ENCODE peak calls at places on chromosomes 1 and 21, in nine cellular contexts. One of them, this sample, is unnamed.
A peak's percentile ranks its signal among the peaks of the same experiment; 100 is the strongest.

GRCh38 chr1:9293512-9294439 is 1.1 kb downstream of the SPSB1 start:
- DNase-seq in suprapubic skin: no peak
- DNase-seq in tibial nerve: no peak
- DNase-seq in stomach: peak; percentile 33
- DNase-seq in ovary: no peak
- DNase-seq in sigmoid colon: no peak
- DNase-seq in esophagus muscularis mucosa: no peak
- DNase-seq in A549: no peak
- DNase-seq in upper lobe of left lung: peak; percentile 91
- DNase-seq in this sample: no peak

GRCh38 chr1:98457212-98457611 is 204.3 kb upstream of the SNX7 start:
- DNase-seq in tibial nerve: no peak
- DNase-seq in suprapubic skin: no peak
- DNase-seq in ovary: no peak
- DNase-seq in upper lobe of left lung: no peak
- DNase-seq in sigmoid colon: no peak
- DNase-seq in A549: no peak
- DNase-seq in stomach: no peak
- DNase-seq in esophagus muscularis mucosa: no peak
- DNase-seq in this sample: no peak

GRCh38 chr1:14842361-14842760 is 243.9 kb downstream of the KAZN start:
- DNase-seq in esophagus muscularis mucosa: no peak
- DNase-seq in stomach: no peak
- DNase-seq in tibial nerve: no peak
- DNase-seq in suprapubic skin: no peak
- DNase-seq in ovary: no peak
- DNase-seq in sigmoid colon: no peak
- DNase-seq in A549: no peak
- DNase-seq in upper lobe of left lung: no peak
- DNase-seq in this sample: no peak

GRCh38 chr1:110619412-110620249 is 13.5 kb upstream of the KCNA2 start:
- DNase-seq in tibial nerve: peak; percentile 70
- DNase-seq in suprapubic skin: peak; percentile 86
- DNase-seq in A549: peak; percentile 57
- DNase-seq in stomach: peak; percentile 84
- DNase-seq in sigmoid colon: peak; percentile 83
- DNase-seq in esophagus muscularis mucosa: no peak
- DNase-seq in upper lobe of left lung: peak; percentile 97
- DNase-seq in ovary: peak; percentile 62
- DNase-seq in this sample: peak; percentile 54

GRCh38 chr1:234722904-234723588 is 113.1 kb upstream of the IRF2BP2 start:
- DNase-seq in tibial nerve: peak; percentile 76
- DNase-seq in esophagus muscularis mucosa: peak; percentile 95
- DNase-seq in A549: peak; percentile 43
- DNase-seq in ovary: peak; percentile 64
- DNase-seq in sigmoid colon: peak; percentile 93
- DNase-seq in upper lobe of left lung: peak; percentile 89
- DNase-seq in suprapubic skin: peak; percentile 92
- DNase-seq in stomach: peak; percentile 68
- DNase-seq in this sample: peak; percentile 82

GRCh38 chr1:88800382-88801051 is 90.8 kb downstream of the GTF2B start:
- DNase-seq in ovary: no peak
- DNase-seq in sigmoid colon: no peak
- DNase-seq in tibial nerve: peak; percentile 40
- DNase-seq in suprapubic skin: no peak
- DNase-seq in upper lobe of left lung: no peak
- DNase-seq in A549: peak; percentile 9
- DNase-seq in stomach: no peak
- DNase-seq in esophagus muscularis mucosa: no peak
- DNase-seq in this sample: peak; percentile 33

GRCh38 chr1:64006276-64007051 is 197.0 kb upstream of the UBE2U start:
- DNase-seq in stomach: peak; percentile 72
- DNase-seq in sigmoid colon: no peak
- DNase-seq in esophagus muscularis mucosa: no peak
- DNase-seq in ovary: no peak
- DNase-seq in upper lobe of left lung: no peak
- DNase-seq in suprapubic skin: no peak
- DNase-seq in tibial nerve: no peak
- DNase-seq in A549: peak; percentile 14
- DNase-seq in this sample: peak; percentile 12

GRCh38 chr1:32801096-32801713 is 16.0 kb downstream of the YARS1 start:
- DNase-seq in A549: no peak
- DNase-seq in sigmoid colon: no peak
- DNase-seq in suprapubic skin: no peak
- DNase-seq in upper lobe of left lung: no peak
- DNase-seq in ovary: no peak
- DNase-seq in esophagus muscularis mucosa: no peak
- DNase-seq in stomach: no peak
- DNase-seq in tibial nerve: no peak
- DNase-seq in this sample: no peak

GRCh38 chr1:14672030-14672429 is 73.5 kb downstream of the KAZN start:
- DNase-seq in ovary: no peak
- DNase-seq in A549: no peak
- DNase-seq in sigmoid colon: no peak
- DNase-seq in stomach: no peak
- DNase-seq in esophagus muscularis mucosa: no peak
- DNase-seq in suprapubic skin: no peak
- DNase-seq in upper lobe of left lung: no peak
- DNase-seq in tibial nerve: no peak
- DNase-seq in this sample: no peak

GRCh38 chr1:27522860-27523665 is 33.1 kb upstream of the WASF2 start:
- DNase-seq in upper lobe of left lung: no peak
- DNase-seq in sigmoid colon: no peak
- DNase-seq in ovary: no peak
- DNase-seq in stomach: no peak
- DNase-seq in suprapubic skin: no peak
- DNase-seq in A549: no peak
- DNase-seq in esophagus muscularis mucosa: no peak
- DNase-seq in tibial nerve: no peak
- DNase-seq in this sample: peak; percentile 52

GRCh38 chr1:30378023-30378596 is 345.3 kb downstream of the MATN1 start:
- DNase-seq in A549: no peak
- DNase-seq in upper lobe of left lung: no peak
- DNase-seq in sigmoid colon: peak; percentile 36
- DNase-seq in tibial nerve: no peak
- DNase-seq in ovary: no peak
- DNase-seq in suprapubic skin: no peak
- DNase-seq in stomach: peak; percentile 8
- DNase-seq in esophagus muscularis mucosa: no peak
- DNase-seq in this sample: no peak

GRCh38 chr21:16568661-16569060 is 838.9 kb downstream of the USP25 start:
- DNase-seq in ovary: no peak
- DNase-seq in stomach: no peak
- DNase-seq in tibial nerve: no peak
- DNase-seq in esophagus muscularis mucosa: no peak
- DNase-seq in A549: no peak
- DNase-seq in sigmoid colon: no peak
- DNase-seq in upper lobe of left lung: no peak
- DNase-seq in suprapubic skin: no peak
- DNase-seq in this sample: no peak

GRCh38 chr1:27349784-27350672 is 8.2 kb downstream of the SYTL1 start:
- DNase-seq in suprapubic skin: no peak
- DNase-seq in tibial nerve: no peak
- DNase-seq in sigmoid colon: no peak
- DNase-seq in upper lobe of left lung: peak; percentile 94
- DNase-seq in ovary: peak; percentile 63
- DNase-seq in A549: peak; percentile 70
- DNase-seq in stomach: peak; percentile 79
- DNase-seq in esophagus muscularis mucosa: no peak
- DNase-seq in this sample: no peak

GRCh38 chr1:234667891-234668576 is 58.1 kb upstream of the IRF2BP2 start:
- DNase-seq in stomach: no peak
- DNase-seq in esophagus muscularis mucosa: no peak
- DNase-seq in upper lobe of left lung: no peak
- DNase-seq in sigmoid colon: no peak
- DNase-seq in tibial nerve: no peak
- DNase-seq in A549: no peak
- DNase-seq in ovary: no peak
- DNase-seq in suprapubic skin: no peak
- DNase-seq in this sample: no peak

GRCh38 chr1:158019177-158019868 is 25.9 kb downstream of the KIRREL1 start:
- DNase-seq in sigmoid colon: peak; percentile 86
- DNase-seq in stomach: no peak
- DNase-seq in tibial nerve: peak; percentile 62
- DNase-seq in suprapubic skin: no peak
- DNase-seq in ovary: peak; percentile 58
- DNase-seq in esophagus muscularis mucosa: no peak
- DNase-seq in A549: peak; percentile 76
- DNase-seq in upper lobe of left lung: no peak
- DNase-seq in this sample: peak; percentile 42

GRCh38 chr1:194378517-194378916 is 1192.1 kb upstream of the B3GALT2 start:
- DNase-seq in upper lobe of left lung: no peak
- DNase-seq in tibial nerve: no peak
- DNase-seq in ovary: no peak
- DNase-seq in sigmoid colon: no peak
- DNase-seq in suprapubic skin: no peak
- DNase-seq in stomach: no peak
- DNase-seq in esophagus muscularis mucosa: no peak
- DNase-seq in A549: no peak
- DNase-seq in this sample: no peak

DNA sequence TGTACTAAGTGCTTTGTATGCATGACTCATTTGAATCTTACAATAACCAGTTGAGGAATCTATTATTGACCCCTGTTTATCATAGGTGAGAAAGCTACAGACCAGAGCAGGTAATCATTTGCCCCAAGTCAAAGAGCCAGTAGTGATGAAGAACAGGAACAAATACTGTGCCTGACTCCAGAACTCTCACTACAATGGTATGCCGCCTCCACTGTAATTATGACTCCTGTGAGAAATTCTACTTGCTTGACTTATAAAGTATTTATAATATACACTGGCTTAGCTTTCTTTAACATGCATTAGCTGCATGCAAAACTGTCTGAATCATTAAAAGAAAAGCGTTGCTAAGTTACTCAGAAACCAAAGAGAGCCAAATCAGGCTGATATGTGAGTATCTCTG is 92.6 kb downstream of the ZNF281 start:
- DNase-seq in upper lobe of left lung: no peak
- DNase-seq in tibial nerve: no peak
- DNase-seq in esophagus muscularis mucosa: no peak
- DNase-seq in suprapubic skin: no peak
- DNase-seq in A549: no peak
- DNase-seq in ovary: no peak
- DNase-seq in stomach: no peak
- DNase-seq in sigmoid colon: no peak
- DNase-seq in this sample: no peak
- TF ChIP-seq EP300 in upper lobe of left lung: no peak
- TF ChIP-seq EP300 in tibial nerve: no peak
- TF ChIP-seq EP300 in esophagus muscularis mucosa: no peak
- TF ChIP-seq EP300 in suprapubic skin: no peak
- TF ChIP-seq EP300 in A549: no peak
- TF ChIP-seq EP300 in ovary: no peak
- TF ChIP-seq EP300 in stomach: no peak
- TF ChIP-seq EP300 in sigmoid colon: no peak
- TF ChIP-seq EP300 in this sample: no peak

DNA sequence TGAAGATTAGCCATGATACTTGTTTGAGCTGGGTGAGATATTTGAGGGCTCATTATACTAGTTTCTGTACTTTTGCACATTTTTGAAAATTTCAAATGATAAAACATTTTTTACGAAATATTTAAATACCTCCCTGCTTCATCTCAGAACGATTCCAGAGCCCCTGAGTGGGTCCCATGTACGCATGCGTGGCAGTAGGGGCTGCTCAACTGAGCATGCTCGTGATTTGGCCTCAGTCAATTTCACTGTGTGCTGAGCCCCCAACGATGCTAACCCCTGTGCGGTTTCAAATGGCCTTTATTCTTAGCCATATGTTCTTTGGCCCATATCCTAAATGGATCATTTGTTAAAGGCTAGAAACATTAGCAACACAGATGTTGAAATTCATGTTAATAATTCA is 108.0 kb downstream of the MRPS6 start:
- DNase-seq in suprapubic skin: no peak
- DNase-seq in ovary: no peak
- DNase-seq in A549: no peak
- DNase-seq in tibial nerve: no peak
- DNase-seq in esophagus muscularis mucosa: no peak
- DNase-seq in sigmoid colon: peak; percentile 28
- DNase-seq in stomach: no peak
- DNase-seq in upper lobe of left lung: no peak
- DNase-seq in this sample: no peak
- TF ChIP-seq EP300 in suprapubic skin: no peak
- TF ChIP-seq EP300 in ovary: no peak
- TF ChIP-seq EP300 in A549: no peak
- TF ChIP-seq EP300 in tibial nerve: no peak
- TF ChIP-seq EP300 in esophagus muscularis mucosa: no peak
- TF ChIP-seq EP300 in sigmoid colon: no peak
- TF ChIP-seq EP300 in stomach: no peak
- TF ChIP-seq EP300 in upper lobe of left lung: no peak
- TF ChIP-seq EP300 in this sample: no peak

GRCh38 chr1:4093856-4094565 is 193.9 kb upstream of the C1orf174 start:
- DNase-seq in upper lobe of left lung: peak; percentile 30
- DNase-seq in ovary: no peak
- DNase-seq in stomach: no peak
- DNase-seq in suprapubic skin: peak; percentile 60
- DNase-seq in sigmoid colon: peak; percentile 52
- DNase-seq in A549: no peak
- DNase-seq in esophagus muscularis mucosa: no peak
- DNase-seq in tibial nerve: no peak
- DNase-seq in this sample: no peak
- TF ChIP-seq EP300 in upper lobe of left lung: no peak
- TF ChIP-seq EP300 in ovary: no peak
- TF ChIP-seq EP300 in stomach: no peak
- TF ChIP-seq EP300 in suprapubic skin: no peak
- TF ChIP-seq EP300 in sigmoid colon: no peak
- TF ChIP-seq EP300 in A549: no peak
- TF ChIP-seq EP300 in esophagus muscularis mucosa: no peak
- TF ChIP-seq EP300 in tibial nerve: no peak
- TF ChIP-seq EP300 in this sample: no peak

GRCh38 chr21:46390603-46391545 is 66.9 kb downstream of the PCNT start:
- DNase-seq in A549: no peak
- DNase-seq in suprapubic skin: no peak
- DNase-seq in ovary: peak; percentile 32
- DNase-seq in sigmoid colon: no peak
- DNase-seq in stomach: no peak
- DNase-seq in upper lobe of left lung: no peak
- DNase-seq in esophagus muscularis mucosa: no peak
- DNase-seq in tibial nerve: no peak
- DNase-seq in this sample: no peak

GRCh38 chr21:46392921-46393320 is 65.8 kb upstream of the DIP2A start:
- DNase-seq in sigmoid colon: peak; percentile 81
- DNase-seq in suprapubic skin: no peak
- DNase-seq in ovary: peak; percentile 87
- DNase-seq in stomach: no peak
- DNase-seq in A549: no peak
- DNase-seq in esophagus muscularis mucosa: no peak
- DNase-seq in tibial nerve: peak; percentile 12
- DNase-seq in upper lobe of left lung: no peak
- DNase-seq in this sample: no peak

GRCh38 chr21:46393451-46393940 is 65.2 kb upstream of the DIP2A start:
- DNase-seq in A549: no peak
- DNase-seq in sigmoid colon: no peak
- DNase-seq in ovary: peak; percentile 58
- DNase-seq in esophagus muscularis mucosa: no peak
- DNase-seq in stomach: no peak
- DNase-seq in tibial nerve: no peak
- DNase-seq in suprapubic skin: no peak
- DNase-seq in upper lobe of left lung: no peak
- DNase-seq in this sample: peak; percentile 15

GRCh38 chr21:46393941-46394818 is 64.5 kb upstream of the DIP2A start:
- DNase-seq in upper lobe of left lung: no peak
- DNase-seq in stomach: no peak
- DNase-seq in sigmoid colon: no peak
- DNase-seq in tibial nerve: no peak
- DNase-seq in suprapubic skin: no peak
- DNase-seq in ovary: no peak
- DNase-seq in esophagus muscularis mucosa: no peak
- DNase-seq in A549: no peak
- DNase-seq in this sample: peak; percentile 12

GRCh38 chr21:46391773-46392172 is 66.9 kb upstream of the DIP2A start:
- DNase-seq in suprapubic skin: no peak
- DNase-seq in upper lobe of left lung: no peak
- DNase-seq in stomach: no peak
- DNase-seq in sigmoid colon: no peak
- DNase-seq in ovary: peak; percentile 78
- DNase-seq in esophagus muscularis mucosa: no peak
- DNase-seq in tibial nerve: no peak
- DNase-seq in A549: no peak
- DNase-seq in this sample: no peak
- TF ChIP-seq EP300 in suprapubic skin: no peak
- TF ChIP-seq EP300 in upper lobe of left lung: no peak
- TF ChIP-seq EP300 in stomach: no peak
- TF ChIP-seq EP300 in sigmoid colon: no peak
- TF ChIP-seq EP300 in ovary: no peak
- TF ChIP-seq EP300 in esophagus muscularis mucosa: no peak
- TF ChIP-seq EP300 in tibial nerve: no peak
- TF ChIP-seq EP300 in A549: no peak
- TF ChIP-seq EP300 in this sample: no peak